ENCODE peak calls at places on chromosomes 2 and 18, in four cellular contexts. R is IMR-90, E is H9, O is H1. B is an unnamed sample. For H3K79me1, the result is how much of the 10 kb centered on the place peaks cover.

GRCh38 chr2:64672708-64673107 is 19.0 kb upstream of the SERTAD2 start:
- DNase-seq in R (no peak), E (no peak), O (no peak), B (no peak)

GRCh38 chr18:66916834-66917233 is 312.9 kb upstream of the CDH19 start:
- DNase-seq in R (no peak), E (no peak), O (no peak), B (no peak)

GRCh38 chr18:12401881-12402280 is 5.8 kb upstream of the PRELID3A start:
- DNase-seq in R (no peak), E (no peak), O (no peak), B (no peak)

GRCh38 chr2:7430869-7431641 is 513.8 kb downstream of the RNF144A start:
- DNase-seq in R (no peak), E (peak), O (peak), B (peak)

GRCh38 chr2:197442865-197443264 is 8.0 kb upstream of the SF3B1 start:
- DNase-seq in R (no peak), E (no peak), O (no peak), B (no peak)

GRCh38 chr2:232058063-232058877 is 96.8 kb downstream of the DIS3L2 start:
- DNase-seq in R (no peak), E (no peak), O (no peak), B (no peak)

GRCh38 chr2:152506843-152507242 is 171.9 kb downstream of the FMNL2 start:
- DNase-seq in R (peak), E (no peak), O (no peak), B (no peak)

GRCh38 chr2:175373001-175373727 is 191.7 kb upstream of the ATP5MC3 start:
- DNase-seq in R (peak), E (no peak), O (no peak), B (no peak)

GRCh38 chr2:96142217-96143113 is 2.8 kb downstream of the DUSP2 start:
- DNase-seq in R (no peak), E (peak), O (no peak), B (no peak)

GRCh38 chr2:231786177-231786916 is at the start of gene COPS7B:
- DNase-seq in R (peak), E (peak), O (peak), B (peak)

GRCh38 chr2:131031875-131032274 is 61.4 kb downstream of the FAM168B start:
- DNase-seq in R (no peak), E (no peak), O (no peak), B (no peak)

GRCh38 chr18:47777626-47778025 is 152.8 kb downstream of the SMAD2 start:
- DNase-seq in R (no peak), E (no peak), O (no peak), B (no peak)

GRCh38 chr18:64372850-64373249 is 224.0 kb upstream of the LINC00305 start:
- DNase-seq in R (no peak), E (no peak), O (no peak), B (no peak)

GRCh38 chr2:212928681-212929080 is 222.7 kb downstream of the IKZF2 start:
- DNase-seq in R (peak), E (no peak), O (no peak), B (no peak)

GRCh38 chr18:35517715-35518114 is 20.0 kb upstream of the INO80C start:
- DNase-seq in R (no peak), E (no peak), O (no peak), B (no peak)

GRCh38 chr18:23415530-23415929 is 37.6 kb upstream of the RIOK3 start:
- DNase-seq in R (no peak), E (no peak), O (no peak), B (no peak)

GRCh38 chr2:200026838-200027237 is 71.5 kb downstream of the MAIP1 start:
- DNase-seq in R (peak), E (no peak), O (no peak), B (no peak)

GRCh38 chr18:62118324-62118723 is 68.5 kb downstream of the PIGN start:
- DNase-seq in R (peak), E (no peak), O (no peak), B (no peak)

GRCh38 chr2:223221120-223221859 is 169.3 kb downstream of the KCNE4 start:
- DNase-seq in R (no peak), E (no peak), O (no peak), B (peak)

GRCh38 chr2:58428286-58428552 is 187.1 kb upstream of the FANCL start:
- DNase-seq in R (no peak), E (peak), O (peak), B (no peak)

GRCh38 chr2:139225961-139226360 is 445.8 kb upstream of the NXPH2 start:
- DNase-seq in R (no peak), E (no peak), O (no peak), B (no peak)

GRCh38 chr18:48781041-48781989 is 169.4 kb downstream of the SMAD7 start:
- DNase-seq in R (peak), E (no peak), O (no peak), B (peak)

GRCh38 chr2:217868911-217869334 is 133.9 kb downstream of the TNS1 start:
- DNase-seq in R (peak), E (no peak), O (no peak), B (no peak)

GRCh38 chr2:118051956-118052355 is 36.3 kb upstream of the INSIG2 start:
- DNase-seq in R (no peak), E (no peak), O (no peak), B (no peak)

GRCh38 chr18:525066-525797 is 24.7 kb upstream of the COLEC12 start:
- DNase-seq in R (peak), E (no peak), O (no peak), B (no peak)

GRCh38 chr18:34834897-34835296 is 124.8 kb downstream of the DTNA start:
- DNase-seq in R (no peak), E (no peak), O (no peak), B (no peak)

GRCh38 chr2:27225526-27225925 is 8.4 kb downstream of the CAD start:
- DNase-seq in R (no peak), E (no peak), O (no peak), B (no peak)

GRCh38 chr2:27231921-27232320 is 14.8 kb downstream of the CAD start:
- DNase-seq in R (no peak), E (no peak), O (no peak), B (no peak)

GRCh38 chr2:27223416-27223815 is 6.2 kb downstream of the CAD start:
- DNase-seq in R (no peak), E (no peak), O (no peak), B (no peak)

GRCh38 chr2:27222407-27222806 is 5.2 kb downstream of the CAD start:
- DNase-seq in R (no peak), E (no peak), O (no peak), B (no peak)

GRCh38 chr2:27227501-27227900 is 10.3 kb downstream of the CAD start:
- DNase-seq in R (no peak), E (no peak), O (no peak), B (no peak)
- H3K79me1 ChIP-seq in R (under half), E (under half), O (under half), B (under half)

GRCh38 chr2:233764761-233765160 is 4.7 kb downstream of the UGT1A1 start:
- DNase-seq in R (peak), E (no peak), O (no peak), B (no peak)

GRCh38 chr2:233772583-233772982 is 5.5 kb upstream of the MROH2A start:
- DNase-seq in R (no peak), E (no peak), O (no peak), B (no peak)

GRCh38 chr2:233772153-233772552 is 6.0 kb upstream of the MROH2A start:
- DNase-seq in R (no peak), E (no peak), O (no peak), B (no peak)

GRCh38 chr2:233766416-233766815 is 6.3 kb downstream of the UGT1A1 start:
- DNase-seq in R (no peak), E (no peak), O (no peak), B (no peak)

GRCh38 chr2:233769260-233769659 is 8.9 kb upstream of the MROH2A start:
- DNase-seq in R (no peak), E (no peak), O (no peak), B (no peak)
- H3K56ac ChIP-seq in R (no peak), E (no peak), O (no peak), B (no peak)

GRCh38 chr2:239389414-239390329 is 11.1 kb downstream of the HDAC4 start:
- DNase-seq in R (no peak), E (no peak), O (no peak), B (no peak)

GRCh38 chr2:239392688-239393400 is 8.0 kb downstream of the HDAC4 start:
- DNase-seq in R (no peak), E (no peak), O (no peak), B (no peak)

GRCh38 chr2:239392072-239392357 is 8.8 kb downstream of the HDAC4 start:
- DNase-seq in R (no peak), E (no peak), O (no peak), B (no peak)

GRCh38 chr2:239390546-239391285 is 10.1 kb downstream of the HDAC4 start:
- DNase-seq in R (no peak), E (no peak), O (no peak), B (no peak)

DNA sequence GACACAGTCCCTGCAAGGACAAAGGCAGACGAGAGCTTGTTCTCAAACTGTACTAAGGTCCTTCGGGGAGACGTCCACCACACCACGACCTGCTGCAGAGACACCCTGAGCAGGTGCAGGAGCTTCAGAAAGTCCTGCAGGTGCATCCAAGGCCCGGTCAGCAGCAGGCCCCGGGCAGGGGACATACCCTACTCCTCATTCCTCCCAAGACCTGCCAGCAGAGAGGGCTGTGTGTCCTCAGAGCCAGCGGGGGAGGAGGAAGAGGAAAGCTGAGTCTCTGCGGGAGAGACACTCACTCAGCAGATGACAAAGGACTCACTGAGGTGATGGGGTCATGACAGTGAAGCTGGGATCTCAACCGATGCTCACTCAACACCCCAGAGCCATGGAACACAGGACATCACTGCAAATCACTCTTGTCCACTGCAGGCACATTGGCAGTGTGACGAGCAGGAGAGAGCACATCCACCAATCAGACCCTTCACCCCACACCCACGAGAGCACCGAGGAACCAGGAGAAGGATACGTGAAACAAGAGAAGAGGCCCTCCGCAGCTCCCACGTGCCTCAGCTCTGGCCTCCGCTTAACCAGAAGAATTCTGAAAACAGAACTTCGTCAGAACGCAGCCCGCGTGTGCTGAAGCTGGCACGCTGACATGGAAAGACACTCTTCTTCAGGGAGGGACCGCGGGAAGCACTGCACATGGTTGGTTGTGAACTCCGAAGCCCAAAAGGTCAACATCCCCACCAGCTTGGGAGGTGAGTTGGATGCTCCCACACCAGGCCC is 9.3 kb downstream of the HDAC4 start:
- DNase-seq in R (no peak), E (no peak), O (no peak), B (no peak)
- H3K79me1 ChIP-seq in R (half or more), E (under half), O (under half), B (under half)

GRCh38 chr18:75062297-75062886 is 146.5 kb downstream of the PTGR3 start:
- DNase-seq in R (no peak), E (no peak), O (no peak), B (no peak)
- H3K56ac ChIP-seq in R (no peak), E (no peak), O (no peak), B (no peak)

GRCh38 chr2:237515621-237516275 is 28.7 kb downstream of the MLPH start:
- DNase-seq in R (no peak), E (no peak), O (no peak), B (no peak)
- H3K79me1 ChIP-seq in R (under half), E (under half), O (under half), B (under half)

GRCh38 chr2:45114221-45114955 is 105.1 kb upstream of the SIX2 start:
- DNase-seq in R (no peak), E (no peak), O (no peak), B (no peak)
- H3K56ac ChIP-seq in R (no peak), E (no peak), O (no peak), B (no peak)

B was measured in mesendoderm.